ENCODE peak calls at places on chromosomes 4 and X, in five cellular contexts. D is neural progenitor cell, N is fibroblast of pulmonary artery, Q is hepatocyte, H is GM06990. J is an unnamed sample.

GRCh38 chr4:123643691-123644090 is 247.1 kb downstream of the SPRY1 start:
- DNase-seq in D (peak; percentile 43), N (no peak), Q (no peak), H (no peak), J (no peak)

GRCh38 chr4:4502694-4503311 is 39.0 kb downstream of the STX18 start:
- DNase-seq in D (peak; percentile 18), N (peak; percentile 54), Q (no peak), H (no peak), J (no peak)

GRCh38 chrX:2583194-2584162 is 82.7 kb upstream of the DHRSX start:
- DNase-seq in D (peak; percentile 35), N (no peak), Q (no peak), H (no peak), J (no peak)

GRCh38 chr4:78938868-78939666 is at the start of gene PAQR3:
- DNase-seq in D (peak; percentile 95), N (peak; percentile 79), Q (peak; percentile 95), H (peak; percentile 92), J (peak; percentile 92)

GRCh38 chr4:132642196-132642817 is 506.8 kb upstream of the PCDH10 start:
- DNase-seq in D (peak; percentile 76), N (peak; percentile 65), Q (peak; percentile 67), H (no peak), J (peak; percentile 42)

GRCh38 chrX:154372612-154373022 is 1.8 kb downstream of the FLNA start:
- DNase-seq in D (no peak), N (no peak), Q (no peak), H (no peak), J (no peak)

GRCh38 chr4:158778065-158778711 is 9.4 kb downstream of the FNIP2 start:
- DNase-seq in D (no peak), N (no peak), Q (no peak), H (peak; percentile 3), J (no peak)

GRCh38 chr4:159267023-159267939 is 164.4 kb downstream of the RAPGEF2 start:
- DNase-seq in D (peak; percentile 18), N (peak; percentile 46), Q (no peak), H (no peak), J (no peak)

GRCh38 chr4:168550071-168550766 is 53.4 kb downstream of the PALLD start:
- DNase-seq in D (no peak), N (no peak), Q (no peak), H (no peak), J (no peak)

GRCh38 chr4:40734497-40734896 is 15.3 kb upstream of the NSUN7 start:
- DNase-seq in D (no peak), N (no peak), Q (no peak), H (no peak), J (no peak)

GRCh38 chr4:186954956-186955355 is 231.3 kb upstream of the FAT1 start:
- DNase-seq in D (no peak), N (no peak), Q (no peak), H (no peak), J (no peak)

GRCh38 chr4:100641326-100641725 is 123.5 kb upstream of the EMCN start:
- DNase-seq in D (no peak), N (no peak), Q (no peak), H (no peak), J (no peak)

GRCh38 chr4:151921811-151922210 is 161.0 kb upstream of the GATB start:
- DNase-seq in D (no peak), N (no peak), Q (no peak), H (no peak), J (no peak)

GRCh38 chr4:33340168-33340567 is 2620.0 kb downstream of the PCDH7 start:
- DNase-seq in D (no peak), N (no peak), Q (no peak), H (no peak), J (no peak)

GRCh38 chr4:46270986-46271596 is 118.8 kb downstream of the GABRA2 start:
- DNase-seq in D (peak; percentile 19), N (peak; percentile 37), Q (peak; percentile 38), H (no peak), J (no peak)

GRCh38 chr4:85496146-85496849 is 21.3 kb downstream of the ARHGAP24 start:
- DNase-seq in D (no peak), N (peak; percentile 61), Q (no peak), H (no peak), J (no peak)

GRCh38 chr4:37664696-37665095 is 21.5 kb downstream of the RELL1 start:
- DNase-seq in D (no peak), N (no peak), Q (no peak), H (no peak), J (no peak)

GRCh38 chrX:116490091-116490490 is 27.3 kb upstream of the CT83 start:
- DNase-seq in D (no peak), N (peak; percentile 3), Q (no peak), H (no peak), J (no peak)

GRCh38 chr4:113042502-113042901 is 7.0 kb upstream of the ANK2 start:
- DNase-seq in D (no peak), N (no peak), Q (no peak), H (no peak), J (no peak)
- TF ChIP-seq CTCF in D (no peak), N (no peak), Q (no peak), H (no peak), J (no peak)

DNA sequence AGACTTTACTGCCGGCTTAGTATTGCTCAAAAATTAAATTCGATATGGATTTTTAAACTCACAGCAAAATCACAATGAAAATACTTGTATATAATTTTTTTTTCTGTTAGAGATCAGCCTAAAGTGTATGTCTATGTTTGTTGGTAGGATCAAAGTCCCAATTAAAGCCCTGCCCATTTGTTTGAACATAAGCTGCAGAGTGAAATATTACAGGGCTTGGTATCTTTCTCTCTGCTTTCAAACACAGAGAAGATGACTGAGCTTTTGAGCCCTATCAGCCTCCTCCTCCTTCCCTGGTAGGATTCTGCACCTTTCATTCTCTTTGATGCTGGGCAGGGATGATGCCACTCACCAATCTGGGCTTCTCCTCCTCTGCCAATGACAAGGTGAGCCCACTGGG is 345.4 kb downstream of the PPP1R2C start:
- DNase-seq in D (no peak), N (no peak), Q (peak; percentile 3), H (no peak), J (no peak)
- TF ChIP-seq CTCF in D (no peak), N (no peak), Q (no peak), H (no peak), J (no peak)

GRCh38 chr4:1112821-1113182 is 562 bp downstream of the RNF212 start:
- DNase-seq in D (no peak), N (no peak), Q (no peak), H (no peak), J (no peak)

GRCh38 chr4:1112174-1112820 is 1.1 kb downstream of the RNF212 start:
- DNase-seq in D (no peak), N (no peak), Q (no peak), H (no peak), J (no peak)

GRCh38 chr4:1115528-1116293 is 2.3 kb upstream of the RNF212 start:
- DNase-seq in D (no peak), N (no peak), Q (no peak), H (no peak), J (no peak)

GRCh38 chr4:1113311-1114009 is at the start of gene RNF212:
- DNase-seq in D (peak; percentile 39), N (peak; percentile 6), Q (peak; percentile 66), H (peak; percentile 69), J (no peak)

DNA sequence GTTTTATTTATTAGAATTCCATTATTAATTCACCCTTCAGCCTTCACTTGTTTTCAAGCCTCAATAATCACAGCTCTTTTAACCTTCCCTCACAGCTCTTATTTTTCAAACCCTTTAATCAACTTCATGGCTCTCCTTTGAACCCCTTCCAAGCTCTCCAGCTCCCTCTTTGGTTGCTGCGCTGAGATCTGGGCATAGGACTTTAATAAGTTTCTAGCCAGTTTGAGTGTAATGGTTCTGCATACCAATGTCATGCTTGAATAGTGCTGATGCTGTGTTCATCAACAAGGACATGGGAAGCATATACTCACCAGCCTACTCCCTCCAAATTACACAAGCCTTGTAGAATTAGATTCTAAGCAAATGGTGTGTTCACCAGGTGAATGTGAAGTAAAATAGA is 3.5 kb upstream of the RNF212 start:
- DNase-seq in D (no peak), N (no peak), Q (no peak), H (no peak), J (no peak)
- TF ChIP-seq CTCF in D (peak; percentile 30), N (no peak), Q (no peak), H (no peak), J (no peak)

GRCh38 chrX:19904778-19905367 is 17.5 kb upstream of the SH3KBP1 start:
- DNase-seq in D (peak; percentile 55), N (peak; percentile 63), Q (peak; percentile 36), H (no peak), J (peak; percentile 12)
- TF ChIP-seq CTCF in D (peak; percentile 65), N (peak; percentile 67), Q (peak; percentile 60), H (peak; percentile 91), J (peak; percentile 51)